ENCODE peak calls at places on chromosome 15, in nine cellular contexts. T, D, L, J, P, O, V, I and U are unnamed samples.

GRCh38 chr15:67746022-67746421 is 79.3 kb upstream of the SKOR1 start:
- DNase-seq in T (no peak), D (no peak), L (no peak), J (no peak), P (no peak), O (no peak), V (peak; percentile 20), I (no peak), U (no peak)

GRCh38 chr15:85568261-85568808 is 187.9 kb downstream of the AKAP13 start:
- DNase-seq in T (no peak), D (no peak), L (no peak), J (no peak), P (no peak), O (no peak), V (no peak), I (no peak), U (no peak)

GRCh38 chr15:76674883-76675282 is 230.3 kb downstream of the SCAPER start:
- DNase-seq in T (no peak), D (no peak), L (no peak), J (peak; percentile 77), P (no peak), O (no peak), V (peak; percentile 50), I (no peak), U (no peak)

GRCh38 chr15:77546870-77547269 is 85.8 kb downstream of the LINGO1 start:
- DNase-seq in T (no peak), D (no peak), L (no peak), J (no peak), P (no peak), O (no peak), V (no peak), I (no peak), U (no peak)

GRCh38 chr15:101048191-101049011 is 129.2 kb downstream of the LRRK1 start:
- DNase-seq in T (no peak), D (no peak), L (no peak), J (no peak), P (no peak), O (no peak), V (no peak), I (no peak), U (no peak)

GRCh38 chr15:31776039-31776438 is 254.3 kb upstream of the CHRNA7 start:
- DNase-seq in T (no peak), D (no peak), L (no peak), J (no peak), P (no peak), O (no peak), V (no peak), I (no peak), U (no peak)

GRCh38 chr15:81897011-81897677 is 148.7 kb downstream of the MEX3B start:
- DNase-seq in T (no peak), D (no peak), L (no peak), J (peak; percentile 49), P (no peak), O (no peak), V (peak; percentile 70), I (no peak), U (no peak)

GRCh38 chr15:69380100-69380725 is 33.9 kb upstream of the KIF23 start:
- DNase-seq in T (no peak), D (no peak), L (no peak), J (peak; percentile 42), P (no peak), O (no peak), V (no peak), I (no peak), U (peak; percentile 65)

GRCh38 chr15:27796405-27797085 is 302.6 kb downstream of the OCA2 start:
- DNase-seq in T (no peak), D (no peak), L (no peak), J (no peak), P (no peak), O (no peak), V (no peak), I (no peak), U (no peak)

GRCh38 chr15:100265641-100266035 is 76.1 kb downstream of the ADAMTS17 start:
- DNase-seq in T (no peak), D (no peak), L (no peak), J (no peak), P (no peak), O (no peak), V (no peak), I (no peak), U (no peak)

GRCh38 chr15:69626095-69627066 is 173.8 kb downstream of the RPLP1 start:
- DNase-seq in T (no peak), D (no peak), L (no peak), J (no peak), P (no peak), O (no peak), V (no peak), I (no peak), U (no peak)

GRCh38 chr15:90153658-90154057 is 47.5 kb upstream of the SEMA4B start:
- DNase-seq in T (no peak), D (no peak), L (no peak), J (no peak), P (no peak), O (no peak), V (no peak), I (no peak), U (no peak)

GRCh38 chr15:90610220-90610619 is 80.5 kb downstream of the CRTC3 start:
- DNase-seq in T (no peak), D (no peak), L (no peak), J (peak; percentile 62), P (no peak), O (no peak), V (no peak), I (no peak), U (no peak)

GRCh38 chr15:48897144-48897814 is 19.3 kb downstream of the EID1 start:
- DNase-seq in T (no peak), D (no peak), L (no peak), J (peak; percentile 68), P (no peak), O (no peak), V (no peak), I (no peak), U (no peak)

GRCh38 chr15:66912001-66912400 is 153.4 kb upstream of the SMAD3 start:
- DNase-seq in T (no peak), D (no peak), L (peak; percentile 7), J (no peak), P (no peak), O (no peak), V (no peak), I (no peak), U (no peak)